ENCODE peak calls at places on chromosomes 4 and X, in six cellular contexts. E is EH, D is lower leg skin, H is AML-193, O is omental fat pad, Z is NCI-H1092. T is an unnamed sample.

GRCh38 chr4:43776371-43776770 is 672.2 kb downstream of the KCTD8 start:
- DNase-seq in E (no peak), D (no peak), H (peak; percentile 32), O (no peak), Z (no peak), T (peak; percentile 14)

GRCh38 chr4:67871867-67872266 is 11.9 kb downstream of the TMPRSS11D start:
- DNase-seq in E (peak; percentile 62), D (no peak), H (peak; percentile 68), O (no peak), Z (peak; percentile 1), T (peak; percentile 9)

GRCh38 chr4:99886146-99886545 is 8.1 kb downstream of the LAMTOR3 start:
- DNase-seq in E (peak; percentile 41), D (no peak), H (no peak), O (no peak), Z (no peak), T (no peak)

GRCh38 chr4:133474511-133474910 is 325.4 kb downstream of the PCDH10 start:
- DNase-seq in E (no peak), D (no peak), H (no peak), O (no peak), Z (no peak), T (no peak)

GRCh38 chrX:23662187-23662586 is 5.1 kb upstream of the PRDX4 start:
- DNase-seq in E (peak; percentile 22), D (no peak), H (no peak), O (no peak), Z (no peak), T (no peak)

GRCh38 chr4:125283702-125284279 is 31.0 kb upstream of the FAT4 start:
- DNase-seq in E (peak; percentile 48), D (no peak), H (peak; percentile 31), O (no peak), Z (no peak), T (no peak)

GRCh38 chr4:15035152-15035551 is 32.9 kb downstream of the CPEB2 start:
- DNase-seq in E (peak; percentile 22), D (no peak), H (no peak), O (no peak), Z (no peak), T (no peak)

GRCh38 chr4:1446502-1447153 is 40.4 kb upstream of the NKX1-1 start:
- DNase-seq in E (no peak), D (no peak), H (no peak), O (no peak), Z (no peak), T (no peak)

GRCh38 chr4:80183196-80184052 is 13.9 kb upstream of the PRDM8 start:
- DNase-seq in E (peak; percentile 21), D (peak; percentile 89), H (peak; percentile 42), O (no peak), Z (no peak), T (no peak)

GRCh38 chr4:109816082-109816442 is 500 bp downstream of the GAR1 start:
- DNase-seq in E (peak; percentile 18), D (peak; percentile 83), H (no peak), O (no peak), Z (no peak), T (no peak)

GRCh38 chr4:12293906-12294525 is 865.3 kb upstream of the HS3ST1 start:
- DNase-seq in E (no peak), D (no peak), H (no peak), O (no peak), Z (no peak), T (no peak)

GRCh38 chr4:80268081-80268823 is 1.8 kb downstream of the FGF5 start:
- DNase-seq in E (peak; percentile 68), D (no peak), H (no peak), O (no peak), Z (no peak), T (no peak)

GRCh38 chr4:109207060-109207459 is 95.4 kb downstream of the COL25A1 start:
- DNase-seq in E (peak; percentile 43), D (no peak), H (no peak), O (no peak), Z (peak; percentile 19), T (no peak)

GRCh38 chr4:7397206-7398103 is 37.3 kb downstream of the PSAPL1 start:
- DNase-seq in E (no peak), D (peak; percentile 70), H (no peak), O (no peak), Z (no peak), T (no peak)

GRCh38 chr4:109912706-109913621 is at the start of gene EGF:
- DNase-seq in E (peak; percentile 78), D (no peak), H (no peak), O (no peak), Z (no peak), T (no peak)

T was measured in NCI-H1417.